ENCODE peak calls at places on chromosomes 4 and X, in five cellular contexts. One of them, this sample, is unnamed.

GRCh38 chr4:36363024-36363423 is 81.6 kb downstream of the DTHD1 start:
- DNase-seq in hepatocyte: no peak
- DNase-seq in AG04450: no peak
- DNase-seq in CD8-positive, alpha-beta memory T cell: no peak
- DNase-seq in caudate nucleus: no peak
- DNase-seq in this sample: no peak

GRCh38 chr4:38154681-38155588 is 194.7 kb downstream of the PTTG2 start:
- DNase-seq in hepatocyte: no peak
- DNase-seq in CD8-positive, alpha-beta memory T cell: no peak
- DNase-seq in caudate nucleus: no peak
- DNase-seq in AG04450: no peak
- DNase-seq in this sample: peak

GRCh38 chrX:109886122-109886761 is 116.7 kb upstream of the TMEM164 start:
- DNase-seq in AG04450: no peak
- DNase-seq in caudate nucleus: no peak
- DNase-seq in CD8-positive, alpha-beta memory T cell: no peak
- DNase-seq in hepatocyte: peak
- DNase-seq in this sample: peak

GRCh38 chr4:108814327-108814726 is 51.5 kb upstream of the ETNPPL start:
- DNase-seq in AG04450: no peak
- DNase-seq in CD8-positive, alpha-beta memory T cell: no peak
- DNase-seq in caudate nucleus: no peak
- DNase-seq in hepatocyte: no peak
- DNase-seq in this sample: no peak

GRCh38 chr4:74682567-74683359 is 111.6 kb downstream of the BTC start:
- DNase-seq in hepatocyte: peak
- DNase-seq in caudate nucleus: no peak
- DNase-seq in CD8-positive, alpha-beta memory T cell: no peak
- DNase-seq in AG04450: peak
- DNase-seq in this sample: no peak

GRCh38 chr4:121150486-121150885 is 13.6 kb downstream of the TNIP3 start:
- DNase-seq in caudate nucleus: no peak
- DNase-seq in hepatocyte: no peak
- DNase-seq in CD8-positive, alpha-beta memory T cell: no peak
- DNase-seq in AG04450: no peak
- DNase-seq in this sample: no peak

GRCh38 chrX:115226929-115227328 is 7.0 kb downstream of the LRCH2 start:
- DNase-seq in caudate nucleus: no peak
- DNase-seq in AG04450: no peak
- DNase-seq in hepatocyte: peak
- DNase-seq in CD8-positive, alpha-beta memory T cell: no peak
- DNase-seq in this sample: no peak

GRCh38 chrX:49242545-49243066 is 7.3 kb downstream of the CCDC22 start:
- DNase-seq in hepatocyte: no peak
- DNase-seq in AG04450: no peak
- DNase-seq in caudate nucleus: no peak
- DNase-seq in CD8-positive, alpha-beta memory T cell: no peak
- DNase-seq in this sample: no peak

GRCh38 chr4:86895692-86896488 is 3.7 kb upstream of the C4orf36 start:
- DNase-seq in AG04450: no peak
- DNase-seq in caudate nucleus: no peak
- DNase-seq in CD8-positive, alpha-beta memory T cell: no peak
- DNase-seq in hepatocyte: peak
- DNase-seq in this sample: no peak

GRCh38 chrX:9997524-9997923 is 30.4 kb downstream of the CLDN34 start:
- DNase-seq in hepatocyte: no peak
- DNase-seq in AG04450: no peak
- DNase-seq in caudate nucleus: no peak
- DNase-seq in CD8-positive, alpha-beta memory T cell: no peak
- DNase-seq in this sample: no peak

GRCh38 chr4:8459867-8460453 is 19.4 kb downstream of the TRMT44 start:
- DNase-seq in caudate nucleus: no peak
- DNase-seq in AG04450: no peak
- DNase-seq in hepatocyte: peak
- DNase-seq in CD8-positive, alpha-beta memory T cell: no peak
- DNase-seq in this sample: no peak

GRCh38 chr4:95250544-95251137 is 298.1 kb downstream of the UNC5C start:
- DNase-seq in AG04450: no peak
- DNase-seq in hepatocyte: peak
- DNase-seq in caudate nucleus: no peak
- DNase-seq in CD8-positive, alpha-beta memory T cell: no peak
- DNase-seq in this sample: no peak

GRCh38 chrX:153469811-153470410 is 465 bp downstream of the HAUS7 start:
- DNase-seq in AG04450: no peak
- DNase-seq in hepatocyte: peak
- DNase-seq in CD8-positive, alpha-beta memory T cell: peak
- DNase-seq in caudate nucleus: no peak
- DNase-seq in this sample: no peak

GRCh38 chr4:5827108-5828004 is 65.5 kb downstream of the CRMP1 start:
- DNase-seq in CD8-positive, alpha-beta memory T cell: no peak
- DNase-seq in hepatocyte: no peak
- DNase-seq in caudate nucleus: no peak
- DNase-seq in AG04450: no peak
- DNase-seq in this sample: no peak

GRCh38 chrX:41732260-41732659 is 8.3 kb downstream of the GPR82 start:
- DNase-seq in caudate nucleus: no peak
- DNase-seq in CD8-positive, alpha-beta memory T cell: no peak
- DNase-seq in AG04450: no peak
- DNase-seq in hepatocyte: no peak
- DNase-seq in this sample: no peak

GRCh38 chr4:177596035-177596434 is 153.8 kb upstream of the AGA start:
- DNase-seq in AG04450: peak
- DNase-seq in CD8-positive, alpha-beta memory T cell: no peak
- DNase-seq in caudate nucleus: peak
- DNase-seq in hepatocyte: peak
- DNase-seq in this sample: no peak

GRCh38 chrX:39969099-39969825 is 128.5 kb downstream of the BCOR start:
- DNase-seq in hepatocyte: no peak
- DNase-seq in CD8-positive, alpha-beta memory T cell: no peak
- DNase-seq in caudate nucleus: no peak
- DNase-seq in AG04450: no peak
- DNase-seq in this sample: no peak

GRCh38 chrX:68536429-68536828 is 37.6 kb downstream of the YIPF6 start:
- DNase-seq in AG04450: no peak
- DNase-seq in hepatocyte: peak
- DNase-seq in CD8-positive, alpha-beta memory T cell: no peak
- DNase-seq in caudate nucleus: no peak
- DNase-seq in this sample: no peak

GRCh38 chr4:133584714-133585113 is 435.6 kb downstream of the PCDH10 start:
- DNase-seq in caudate nucleus: no peak
- DNase-seq in CD8-positive, alpha-beta memory T cell: no peak
- DNase-seq in AG04450: no peak
- DNase-seq in hepatocyte: no peak
- DNase-seq in this sample: no peak

GRCh38 chr4:41413670-41414069 is 124.3 kb upstream of the LIMCH1 start:
- DNase-seq in caudate nucleus: no peak
- DNase-seq in hepatocyte: no peak
- DNase-seq in AG04450: no peak
- DNase-seq in CD8-positive, alpha-beta memory T cell: no peak
- DNase-seq in this sample: no peak

GRCh38 chrX:85020216-85020615 is 16.5 kb downstream of the APOOL start:
- DNase-seq in CD8-positive, alpha-beta memory T cell: no peak
- DNase-seq in hepatocyte: no peak
- DNase-seq in caudate nucleus: no peak
- DNase-seq in AG04450: no peak
- DNase-seq in this sample: no peak

GRCh38 chr4:91089194-91089593 is 962.0 kb downstream of the CCSER1 start:
- DNase-seq in caudate nucleus: no peak
- DNase-seq in AG04450: no peak
- DNase-seq in CD8-positive, alpha-beta memory T cell: no peak
- DNase-seq in hepatocyte: no peak
- DNase-seq in this sample: no peak

GRCh38 chrX:54288277-54288676 is 69.6 kb downstream of the WNK3 start:
- DNase-seq in hepatocyte: peak
- DNase-seq in AG04450: no peak
- DNase-seq in CD8-positive, alpha-beta memory T cell: no peak
- DNase-seq in caudate nucleus: no peak
- DNase-seq in this sample: no peak

GRCh38 chr4:121675715-121676114 is 21.1 kb downstream of the ANXA5 start:
- DNase-seq in CD8-positive, alpha-beta memory T cell: no peak
- DNase-seq in AG04450: no peak
- DNase-seq in hepatocyte: peak
- DNase-seq in caudate nucleus: no peak
- DNase-seq in this sample: no peak

GRCh38 chrX:112820364-112821308 is 20.0 kb downstream of the AMOT start:
- DNase-seq in AG04450: no peak
- DNase-seq in CD8-positive, alpha-beta memory T cell: no peak
- DNase-seq in caudate nucleus: no peak
- DNase-seq in hepatocyte: peak
- DNase-seq in this sample: no peak

GRCh38 chr4:83542225-83542624 is 6.3 kb downstream of the GPAT3 start:
- DNase-seq in AG04450: no peak
- DNase-seq in hepatocyte: no peak
- DNase-seq in caudate nucleus: no peak
- DNase-seq in CD8-positive, alpha-beta memory T cell: no peak
- DNase-seq in this sample: no peak

GRCh38 chrX:101028562-101028961 is 23.3 kb downstream of the TRMT2B start:
- DNase-seq in caudate nucleus: no peak
- DNase-seq in CD8-positive, alpha-beta memory T cell: no peak
- DNase-seq in AG04450: no peak
- DNase-seq in hepatocyte: no peak
- DNase-seq in this sample: no peak

GRCh38 chr4:57154191-57154590 is 44.0 kb upstream of the IGFBP7 start:
- DNase-seq in AG04450: no peak
- DNase-seq in CD8-positive, alpha-beta memory T cell: no peak
- DNase-seq in hepatocyte: no peak
- DNase-seq in caudate nucleus: no peak
- DNase-seq in this sample: no peak

GRCh38 chr4:3487861-3488260 is 24.8 kb downstream of the DOK7 start:
- DNase-seq in CD8-positive, alpha-beta memory T cell: no peak
- DNase-seq in AG04450: no peak
- DNase-seq in caudate nucleus: no peak
- DNase-seq in hepatocyte: no peak
- DNase-seq in this sample: no peak

GRCh38 chr4:87912164-87913004 is 63.1 kb upstream of the SPP1 start:
- DNase-seq in CD8-positive, alpha-beta memory T cell: no peak
- DNase-seq in caudate nucleus: no peak
- DNase-seq in AG04450: no peak
- DNase-seq in hepatocyte: no peak
- DNase-seq in this sample: no peak

GRCh38 chrX:1935805-1936204 is 320.9 kb downstream of the ASMT start:
- DNase-seq in CD8-positive, alpha-beta memory T cell: no peak
- DNase-seq in AG04450: no peak
- DNase-seq in caudate nucleus: no peak
- DNase-seq in hepatocyte: no peak
- DNase-seq in this sample: no peak

GRCh38 chrX:13597928-13598327 is 28.5 kb downstream of the EGFL6 start:
- DNase-seq in AG04450: no peak
- DNase-seq in CD8-positive, alpha-beta memory T cell: no peak
- DNase-seq in hepatocyte: no peak
- DNase-seq in caudate nucleus: no peak
- DNase-seq in this sample: no peak

GRCh38 chr4:10866691-10867090 is 182.1 kb upstream of the CLNK start:
- DNase-seq in CD8-positive, alpha-beta memory T cell: no peak
- DNase-seq in hepatocyte: no peak
- DNase-seq in caudate nucleus: no peak
- DNase-seq in AG04450: no peak
- DNase-seq in this sample: no peak

GRCh38 chrX:40167240-40168182 is 69.8 kb upstream of the BCOR start:
- DNase-seq in caudate nucleus: no peak
- DNase-seq in hepatocyte: peak
- DNase-seq in CD8-positive, alpha-beta memory T cell: no peak
- DNase-seq in AG04450: no peak
- DNase-seq in this sample: no peak

GRCh38 chr4:122480655-122481487 is 24.3 kb upstream of the IL2 start:
- DNase-seq in CD8-positive, alpha-beta memory T cell: no peak
- DNase-seq in AG04450: no peak
- DNase-seq in caudate nucleus: no peak
- DNase-seq in hepatocyte: no peak
- DNase-seq in this sample: no peak

GRCh38 chr4:118743867-118744266 is 58.7 kb downstream of the METTL14 start:
- DNase-seq in AG04450: no peak
- DNase-seq in caudate nucleus: no peak
- DNase-seq in CD8-positive, alpha-beta memory T cell: no peak
- DNase-seq in hepatocyte: no peak
- DNase-seq in this sample: no peak
- H3K27ac ChIP-seq in AG04450: no peak
- H3K27ac ChIP-seq in caudate nucleus: no peak
- H3K27ac ChIP-seq in CD8-positive, alpha-beta memory T cell: no peak
- H3K27ac ChIP-seq in hepatocyte: no peak
- H3K27ac ChIP-seq in this sample: no peak

DNA sequence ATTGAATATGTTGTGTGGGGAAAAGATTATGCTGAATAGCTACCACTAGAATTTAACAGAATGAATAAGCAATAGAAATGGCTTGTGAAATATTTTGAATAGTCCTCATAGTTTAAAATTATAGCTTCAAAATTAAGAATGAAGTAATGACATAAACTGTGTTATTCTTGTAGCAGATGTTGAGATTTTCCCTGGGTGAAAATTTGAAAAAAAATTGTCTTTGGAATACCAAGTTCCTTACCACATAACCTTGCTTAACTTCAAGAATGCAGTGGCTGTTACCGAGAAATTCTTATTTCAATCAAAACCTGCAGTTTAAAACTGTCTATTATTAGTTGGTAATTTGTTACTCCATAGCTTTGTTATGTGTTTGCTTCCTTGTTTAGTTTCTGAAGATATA is 1268.6 kb downstream of the RAPGEF2 start:
- DNase-seq in hepatocyte: no peak
- DNase-seq in caudate nucleus: no peak
- DNase-seq in AG04450: no peak
- DNase-seq in CD8-positive, alpha-beta memory T cell: no peak
- DNase-seq in this sample: no peak
- H3K27ac ChIP-seq in hepatocyte: no peak
- H3K27ac ChIP-seq in caudate nucleus: no peak
- H3K27ac ChIP-seq in AG04450: no peak
- H3K27ac ChIP-seq in CD8-positive, alpha-beta memory T cell: no peak
- H3K27ac ChIP-seq in this sample: no peak

DNA sequence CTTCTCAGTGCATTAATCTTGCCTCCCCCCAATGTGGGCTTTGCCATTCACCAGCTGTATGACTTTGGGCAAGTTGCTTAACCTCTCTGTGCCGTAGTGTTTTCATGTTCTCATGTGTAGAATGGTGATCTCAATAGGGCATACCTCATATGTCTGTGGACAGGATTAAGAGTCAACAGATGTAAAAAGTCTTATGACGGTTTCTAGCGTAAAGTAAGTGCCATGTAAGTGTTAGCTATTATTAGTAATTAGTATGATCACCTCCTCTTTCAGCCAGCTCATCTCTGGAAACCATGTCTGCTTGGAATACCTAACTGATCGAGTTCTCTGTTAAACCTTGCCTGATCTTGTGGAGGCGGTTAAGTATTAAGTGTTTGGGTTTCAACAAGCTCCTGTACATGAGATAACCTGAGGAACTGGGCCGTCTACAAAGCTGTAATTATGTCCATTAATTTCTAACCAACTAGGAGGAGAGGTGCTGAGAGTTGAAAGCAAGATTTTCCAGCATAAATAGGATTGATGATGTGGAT is 66.3 kb downstream of the TSC22D3 start:
- DNase-seq in CD8-positive, alpha-beta memory T cell: no peak
- DNase-seq in hepatocyte: no peak
- DNase-seq in caudate nucleus: no peak
- DNase-seq in AG04450: no peak
- DNase-seq in this sample: no peak
- H3K27ac ChIP-seq in CD8-positive, alpha-beta memory T cell: no peak
- H3K27ac ChIP-seq in hepatocyte: peak
- H3K27ac ChIP-seq in caudate nucleus: no peak
- H3K27ac ChIP-seq in AG04450: no peak
- H3K27ac ChIP-seq in this sample: no peak

GRCh38 chr4:184805462-184806245 is 20.1 kb downstream of the ACSL1 start:
- DNase-seq in CD8-positive, alpha-beta memory T cell: no peak
- DNase-seq in caudate nucleus: peak
- DNase-seq in AG04450: no peak
- DNase-seq in hepatocyte: peak
- DNase-seq in this sample: peak
- H3K27ac ChIP-seq in CD8-positive, alpha-beta memory T cell: no peak
- H3K27ac ChIP-seq in caudate nucleus: peak
- H3K27ac ChIP-seq in AG04450: no peak
- H3K27ac ChIP-seq in hepatocyte: peak
- H3K27ac ChIP-seq in this sample: peak

This sample was measured in lower lobe of right lung.